ENCODE peak calls at places on chromosomes 7 and 10, in ten cellular contexts. G is spleen, I is cardiac muscle cell, W is heart left ventricle, L is A549, H is HFF-Myc, J is upper lobe of left lung, B is adrenal gland, M is Peyer's patch, Y is K562. K is an unnamed sample.

GRCh38 chr7:127256326-127256725 is 3.6 kb upstream of the GRM8 start:
- DNase-seq in G (no peak), I (no peak), W (no peak), L (no peak), H (no peak), J (no peak), B (no peak), M (no peak), Y (no peak), K (no peak)

GRCh38 chr7:147071536-147071935 is 954.9 kb downstream of the CNTNAP2 start:
- DNase-seq in G (no peak), I (no peak), W (no peak), L (no peak), H (no peak), J (no peak), B (no peak), M (no peak), Y (no peak), K (no peak)

GRCh38 chr7:19119901-19120486 is 2.6 kb upstream of the TWIST1 start:
- DNase-seq in G (no peak), I (no peak), W (no peak), L (no peak), H (no peak), J (no peak), B (no peak), M (no peak), Y (no peak), K (no peak)

GRCh38 chr7:85833071-85833470 is 646.2 kb upstream of the SEMA3D start:
- DNase-seq in G (no peak), I (no peak), W (no peak), L (no peak), H (no peak), J (no peak), B (no peak), M (no peak), Y (no peak), K (no peak)

GRCh38 chr7:12638851-12639467 is 48.5 kb upstream of the ARL4A start:
- DNase-seq in G (no peak), I (peak), W (no peak), L (peak), H (no peak), J (no peak), B (no peak), M (no peak), Y (peak), K (peak)

GRCh38 chr10:11643039-11643438 is 31.6 kb upstream of the USP6NL start:
- DNase-seq in G (peak), I (no peak), W (no peak), L (no peak), H (no peak), J (no peak), B (no peak), M (no peak), Y (no peak), K (no peak)

GRCh38 chr7:136941815-136942214 is 73.4 kb downstream of the CHRM2 start:
- DNase-seq in G (no peak), I (no peak), W (no peak), L (no peak), H (no peak), J (no peak), B (no peak), M (no peak), Y (no peak), K (no peak)

GRCh38 chr10:86411281-86411841 is 44.8 kb upstream of the GRID1 start:
- DNase-seq in G (no peak), I (peak), W (no peak), L (peak), H (peak), J (no peak), B (no peak), M (peak), Y (no peak), K (peak)

GRCh38 chr7:95527776-95528250 is 42.1 kb downstream of the ASB4 start:
- DNase-seq in G (peak), I (no peak), W (no peak), L (no peak), H (no peak), J (peak), B (no peak), M (no peak), Y (no peak), K (no peak)

GRCh38 chr10:114367041-114367675 is 37.1 kb downstream of the AFAP1L2 start:
- DNase-seq in G (no peak), I (no peak), W (no peak), L (peak), H (no peak), J (no peak), B (no peak), M (no peak), Y (no peak), K (no peak)

GRCh38 chr10:70481105-70481504 is 2.5 kb downstream of the PALD1 start:
- DNase-seq in G (no peak), I (no peak), W (no peak), L (no peak), H (no peak), J (no peak), B (no peak), M (no peak), Y (no peak), K (no peak)
- H3K4me3 ChIP-seq in G (peak), I (no peak), W (peak), L (no peak), H (no peak), J (no peak), B (no peak), M (no peak), Y (no peak), K (no peak)

GRCh38 chr7:20350518-20350951 is 19.8 kb downstream of the ITGB8 start:
- DNase-seq in G (no peak), I (peak), W (no peak), L (no peak), H (no peak), J (no peak), B (no peak), M (no peak), Y (no peak), K (no peak)
- TF ChIP-seq CTCF in G (no peak), I (no peak), W (no peak), L (no peak), H (no peak), J (no peak), B (no peak), M (no peak), Y (no peak), K (no peak)

GRCh38 chr10:38157270-38157685 is 63.1 kb downstream of the ZNF37A start:
- DNase-seq in G (no peak), I (no peak), W (no peak), L (no peak), H (no peak), J (no peak), B (no peak), M (no peak), Y (no peak), K (no peak)
- H3K4me3 ChIP-seq in G (no peak), I (no peak), W (no peak), L (no peak), H (no peak), J (no peak), B (no peak), M (no peak), Y (no peak), K (no peak)

DNA sequence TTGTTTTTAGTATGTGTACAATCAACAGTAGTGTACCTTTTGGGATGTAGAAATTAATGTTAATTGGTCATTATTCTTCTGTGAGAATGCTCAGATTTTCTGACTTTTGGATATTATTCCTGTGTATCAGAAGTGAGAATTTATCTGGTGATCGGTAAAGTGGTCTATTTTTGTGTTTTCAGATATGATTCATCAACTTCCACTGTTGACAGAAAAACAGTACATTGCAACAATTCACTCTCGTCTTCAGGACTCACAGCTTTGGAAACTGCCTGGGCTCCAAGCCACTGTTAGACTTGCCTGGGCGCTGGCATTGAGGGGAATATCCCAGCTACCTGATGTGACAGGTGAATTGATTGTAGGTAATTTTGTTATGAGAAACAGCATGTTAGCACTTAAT is 20.9 kb downstream of the NUP205 start:
- DNase-seq in G (no peak), I (no peak), W (no peak), L (no peak), H (no peak), J (no peak), B (no peak), M (no peak), Y (no peak), K (no peak)
- TF ChIP-seq CTCF in G (no peak), I (no peak), W (no peak), L (no peak), H (no peak), J (no peak), B (no peak), M (no peak), Y (no peak), K (no peak)

DNA sequence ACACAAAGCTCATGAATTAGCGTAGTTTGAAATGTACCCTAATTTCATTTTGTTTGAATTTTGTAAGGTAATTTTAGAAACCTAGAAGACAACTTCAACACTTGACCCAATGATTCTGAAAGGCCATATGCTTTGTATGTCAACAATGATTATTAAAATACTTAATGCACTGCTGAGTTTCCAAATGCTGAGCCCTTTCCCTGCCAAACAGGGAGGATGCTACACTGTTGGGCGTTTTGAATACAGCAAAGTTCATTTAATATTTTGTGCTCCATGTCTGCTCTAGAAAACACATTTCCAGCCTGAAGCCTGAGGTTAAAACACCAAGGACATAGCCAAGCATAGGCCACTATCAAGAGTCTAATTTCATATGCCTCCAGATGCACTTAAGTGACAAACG is 99.8 kb downstream of the ICA1 start:
- DNase-seq in G (no peak), I (no peak), W (no peak), L (no peak), H (no peak), J (no peak), B (no peak), M (no peak), Y (no peak), K (no peak)
- H3K4me3 ChIP-seq in G (no peak), I (no peak), W (no peak), L (no peak), H (no peak), J (no peak), B (no peak), M (no peak), Y (no peak), K (no peak)

DNA sequence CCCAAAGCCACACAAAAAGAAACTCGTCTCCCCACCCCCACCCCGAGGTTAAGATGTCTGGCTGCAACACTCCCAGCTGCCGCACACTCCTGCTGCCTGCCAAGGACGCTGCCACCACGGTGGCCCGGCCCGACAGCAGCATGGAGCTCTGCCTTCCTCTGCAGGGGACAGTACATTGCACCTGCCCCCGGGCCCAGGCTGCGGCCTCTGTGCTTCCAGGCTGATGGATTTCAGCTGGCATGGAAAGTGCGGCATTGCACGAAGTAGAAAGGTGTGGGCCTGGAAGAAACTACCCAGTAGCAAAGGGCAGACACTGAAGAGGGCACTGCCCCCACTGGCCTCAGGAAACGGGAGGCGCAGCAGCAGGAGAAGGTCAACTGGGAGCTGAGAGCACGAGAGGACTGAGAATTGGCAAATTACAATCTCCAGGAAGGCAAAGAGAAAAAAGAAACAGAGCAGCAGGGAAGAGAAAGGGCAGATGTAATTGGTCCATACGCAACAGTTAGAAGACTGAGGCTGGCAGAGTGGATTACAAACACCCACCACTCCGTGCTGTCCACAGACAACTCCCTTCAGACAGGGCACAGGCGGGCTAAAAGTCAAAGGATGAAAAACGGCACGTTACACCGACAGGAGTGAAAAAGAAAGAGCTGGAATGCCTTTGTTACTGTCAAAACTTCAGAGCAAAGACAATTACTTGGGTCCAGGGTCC is 117.1 kb upstream of the DIP2C start:
- DNase-seq in G (no peak), I (no peak), W (no peak), L (no peak), H (no peak), J (peak), B (no peak), M (no peak), Y (no peak), K (no peak)
- TF ChIP-seq CTCF in G (no peak), I (no peak), W (no peak), L (no peak), H (no peak), J (no peak), B (peak), M (no peak), Y (no peak), K (no peak)